ENCODE peak calls at places on chromosome 1, in eight cellular contexts. B is HCT116, R is IMR-90, Y is Peyer's patch, P is suprapubic skin, N is A549, M is tibial nerve, Q is stomach. O is an unnamed sample.

GRCh38 chr1:44170281-44170823 is 28.9 kb upstream of the KLF18 start:
- DNase-seq in B (no peak), R (peak), Y (no peak), P (no peak), N (no peak), M (no peak), Q (no peak), O (no peak)

GRCh38 chr1:88983791-88984552 is 8.5 kb downstream of the KYAT3 start:
- DNase-seq in B (peak), R (peak), Y (no peak), P (no peak), N (peak), M (no peak), Q (no peak), O (peak)

GRCh38 chr1:32784817-32785216 is 32.3 kb downstream of the YARS1 start:
- DNase-seq in B (no peak), R (no peak), Y (no peak), P (no peak), N (no peak), M (no peak), Q (no peak), O (no peak)

GRCh38 chr1:229478852-229479251 is 29.3 kb downstream of the NUP133 start:
- DNase-seq in B (no peak), R (no peak), Y (no peak), P (no peak), N (no peak), M (no peak), Q (no peak), O (no peak)

GRCh38 chr1:94418664-94419655 is 771 bp downstream of the ABCD3 start:
- DNase-seq in B (no peak), R (peak), Y (peak), P (no peak), N (peak), M (peak), Q (peak), O (peak)

GRCh38 chr1:68112835-68113243 is 62.4 kb upstream of the DIRAS3 start:
- DNase-seq in B (peak), R (peak), Y (no peak), P (no peak), N (peak), M (no peak), Q (no peak), O (no peak)

GRCh38 chr1:102550729-102551384 is 554.1 kb upstream of the OLFM3 start:
- DNase-seq in B (peak), R (peak), Y (no peak), P (no peak), N (no peak), M (no peak), Q (no peak), O (peak)

GRCh38 chr1:245353915-245354775 is 199.4 kb downstream of the KIF26B start:
- DNase-seq in B (no peak), R (no peak), Y (no peak), P (no peak), N (no peak), M (no peak), Q (no peak), O (no peak)

GRCh38 chr1:178061632-178062031 is 32.3 kb upstream of the RASAL2 start:
- DNase-seq in B (no peak), R (no peak), Y (no peak), P (no peak), N (no peak), M (no peak), Q (no peak), O (no peak)

GRCh38 chr1:82485591-82486369 is 685.0 kb downstream of the ADGRL2 start:
- DNase-seq in B (no peak), R (no peak), Y (no peak), P (no peak), N (no peak), M (peak), Q (no peak), O (no peak)

GRCh38 chr1:196732526-196732925 is 42.1 kb upstream of the CFHR3 start:
- DNase-seq in B (no peak), R (no peak), Y (no peak), P (no peak), N (no peak), M (no peak), Q (no peak), O (no peak)

GRCh38 chr1:3642921-3643675 is 6.8 kb downstream of the WRAP73 start:
- DNase-seq in B (no peak), R (no peak), Y (no peak), P (peak), N (no peak), M (no peak), Q (no peak), O (no peak)

GRCh38 chr1:150970818-150971582 is 3.6 kb downstream of the CERS2 start:
- DNase-seq in B (no peak), R (peak), Y (peak), P (peak), N (no peak), M (peak), Q (peak), O (no peak)

DNA sequence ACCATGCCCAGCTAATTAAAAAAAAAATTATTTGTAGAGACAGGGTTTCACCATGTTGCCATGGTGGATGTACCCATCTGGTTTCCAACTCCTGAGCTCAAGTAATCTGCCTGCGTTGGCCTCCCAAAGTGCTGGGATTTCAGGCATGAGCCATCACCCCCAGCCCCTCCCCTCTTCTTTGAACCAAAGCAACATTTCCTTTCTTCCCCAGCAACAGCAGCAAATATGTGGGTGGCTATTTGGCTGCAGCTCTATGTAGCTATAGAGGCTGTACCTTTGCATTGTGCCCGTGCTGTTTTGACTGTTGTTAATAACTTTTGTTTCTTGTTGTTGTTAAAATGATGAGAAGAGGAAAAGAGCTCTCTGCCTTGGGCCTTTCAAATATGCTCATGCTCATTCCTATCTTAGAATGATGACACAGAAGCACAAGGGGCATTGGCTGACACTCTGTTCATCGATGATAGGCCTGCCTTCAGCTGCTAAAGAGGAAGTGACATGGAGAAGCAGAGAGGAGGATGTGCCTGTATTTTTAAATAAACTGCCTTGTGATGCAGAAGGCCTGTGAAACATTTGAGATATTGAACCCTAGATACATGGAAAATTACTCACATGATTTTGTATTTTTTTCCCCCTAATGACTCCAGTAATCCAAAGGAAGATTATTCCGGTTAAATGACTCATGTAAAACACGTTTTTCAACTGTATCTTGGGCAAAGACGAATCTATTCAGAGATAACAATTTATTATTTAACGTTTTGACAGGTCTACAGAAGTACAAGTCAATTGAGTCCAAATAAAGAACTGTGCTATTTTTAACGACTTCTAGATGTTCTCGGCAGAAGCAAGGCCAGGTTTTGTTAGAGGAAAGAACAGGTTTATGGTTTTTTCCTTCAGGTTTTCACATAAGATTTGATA is 20.5 kb upstream of the XPR1 start:
- DNase-seq in B (no peak), R (peak), Y (no peak), P (no peak), N (no peak), M (no peak), Q (no peak), O (peak)
- TF ChIP-seq POLR2A in B (no peak), R (no peak), Y (no peak), P (no peak), N (no peak), M (no peak), Q (no peak), O (peak)

DNA sequence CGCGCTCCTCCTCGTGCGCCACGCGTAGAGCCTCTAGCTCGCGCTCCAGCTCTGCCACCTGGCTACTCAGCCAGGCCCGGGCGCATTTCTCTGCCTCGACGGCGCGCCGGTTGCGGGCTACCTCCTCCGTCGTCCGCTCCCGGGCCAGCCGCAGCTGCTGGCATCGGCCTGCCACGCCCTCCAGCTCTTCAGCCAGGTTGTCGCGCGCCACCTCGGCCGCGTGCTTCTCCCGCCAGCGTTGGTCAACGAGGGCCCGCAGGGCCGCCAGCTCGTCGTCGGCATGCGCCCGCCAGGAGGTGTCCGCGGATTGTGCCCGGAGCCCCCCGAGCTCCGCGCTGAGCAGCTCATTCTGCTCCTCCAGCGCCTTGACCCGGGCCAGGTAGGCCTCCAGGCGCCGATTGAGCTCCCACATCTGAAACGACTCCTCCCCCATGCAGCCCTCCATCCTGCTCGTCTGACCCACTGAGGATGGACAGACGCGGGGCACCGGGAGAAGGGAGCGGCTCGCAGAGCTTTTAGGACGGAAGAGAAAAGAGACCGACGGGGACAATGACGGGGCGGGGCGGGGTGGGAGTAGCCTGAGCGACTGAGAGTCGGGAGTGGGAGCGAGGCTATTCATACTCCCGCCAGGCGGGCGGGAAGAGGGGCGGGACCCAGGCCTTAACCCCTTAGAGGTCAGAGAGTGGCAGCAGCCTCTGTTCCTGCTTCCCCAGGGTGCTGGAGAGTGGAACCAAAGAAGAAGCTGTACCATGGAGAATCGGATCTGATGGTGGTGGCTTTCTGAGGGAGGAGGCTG is at the start of gene NES:
- DNase-seq in B (no peak), R (peak), Y (no peak), P (no peak), N (no peak), M (peak), Q (no peak), O (no peak)
- TF ChIP-seq POLR2A in B (peak), R (peak), Y (no peak), P (no peak), N (no peak), M (no peak), Q (no peak), O (no peak)

GRCh38 chr1:111220302-111220890 is 7.1 kb upstream of the CHI3L2 start:
- DNase-seq in B (no peak), R (no peak), Y (no peak), P (no peak), N (no peak), M (no peak), Q (no peak), O (no peak)
- TF ChIP-seq POLR2A in B (no peak), R (no peak), Y (no peak), P (no peak), N (no peak), M (no peak), Q (no peak), O (no peak)

GRCh38 chr1:235127774-235128452 is 724 bp downstream of the TOMM20 start:
- DNase-seq in B (no peak), R (no peak), Y (no peak), P (no peak), N (no peak), M (no peak), Q (no peak), O (peak)

GRCh38 chr1:235129774-235130570 is 1.3 kb upstream of the TOMM20 start:
- DNase-seq in B (no peak), R (no peak), Y (no peak), P (no peak), N (no peak), M (no peak), Q (no peak), O (no peak)

GRCh38 chr1:235127203-235127602 is 1.4 kb downstream of the TOMM20 start:
- DNase-seq in B (no peak), R (no peak), Y (no peak), P (no peak), N (no peak), M (no peak), Q (no peak), O (peak)

GRCh38 chr1:235130766-235131270 is 2.2 kb upstream of the TOMM20 start:
- DNase-seq in B (no peak), R (no peak), Y (no peak), P (no peak), N (no peak), M (no peak), Q (no peak), O (no peak)

GRCh38 chr1:235128453-235129328 is at the start of gene TOMM20:
- DNase-seq in B (peak), R (peak), Y (peak), P (peak), N (peak), M (peak), Q (peak), O (peak)
- TF ChIP-seq POLR2A in B (peak), R (peak), Y (peak), P (peak), N (peak), M (peak), Q (no peak), O (peak)

DNA sequence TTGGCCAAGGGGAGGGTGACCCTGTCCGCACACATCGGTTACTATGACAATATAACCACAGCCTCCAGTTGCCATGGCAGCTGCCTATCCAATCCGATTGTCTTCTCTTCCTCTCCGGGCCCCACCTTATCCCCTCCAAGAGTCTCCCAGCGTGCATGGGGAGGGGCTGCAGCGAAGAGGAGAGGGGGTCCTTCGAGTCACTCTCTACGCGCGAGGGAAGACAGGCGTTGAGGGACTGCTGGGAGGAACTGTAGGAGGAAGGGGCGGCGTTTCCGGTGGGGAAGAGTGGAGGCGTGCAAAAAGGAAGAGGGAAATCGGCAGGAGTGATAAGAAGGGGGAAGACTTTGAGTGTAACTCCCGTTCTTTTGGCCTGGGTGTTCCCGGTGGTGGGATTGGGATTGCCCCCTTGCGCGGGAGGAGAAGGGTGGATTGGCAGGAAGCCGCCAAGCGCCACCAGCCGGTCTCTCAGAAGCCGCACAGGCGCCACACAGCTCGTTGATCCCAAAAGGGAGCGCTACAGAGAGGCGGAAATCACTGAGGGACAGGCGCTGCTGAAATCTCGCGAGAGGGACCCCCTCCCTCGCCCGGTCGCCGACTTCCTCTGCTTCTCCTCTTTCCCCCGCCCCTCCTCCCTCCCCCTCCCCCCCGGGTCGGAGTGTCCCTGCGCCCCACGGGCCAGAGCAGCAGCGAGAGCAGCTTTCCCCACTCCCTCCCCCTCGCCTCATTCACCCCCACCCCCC is 381 bp upstream of the SMG7 start:
- DNase-seq in B (peak), R (peak), Y (peak), P (peak), N (peak), M (peak), Q (peak), O (peak)
- TF ChIP-seq POLR2A in B (no peak), R (no peak), Y (peak), P (no peak), N (peak), M (peak), Q (no peak), O (peak)

GRCh38 chr1:40531381-40532061 is at the start of gene ZNF684:
- DNase-seq in B (peak), R (peak), Y (peak), P (peak), N (peak), M (peak), Q (peak), O (peak)
- TF ChIP-seq POLR2A in B (peak), R (peak), Y (peak), P (no peak), N (peak), M (peak), Q (no peak), O (peak)

GRCh38 chr1:92961896-92962752 is 862 bp upstream of the DIPK1A start:
- DNase-seq in B (peak), R (peak), Y (peak), P (peak), N (peak), M (peak), Q (peak), O (peak)
- TF ChIP-seq POLR2A in B (no peak), R (no peak), Y (no peak), P (no peak), N (no peak), M (peak), Q (no peak), O (no peak)

GRCh38 chr1:27233677-27234053 is 767 bp upstream of the WDTC1 start:
- DNase-seq in B (no peak), R (no peak), Y (no peak), P (no peak), N (no peak), M (no peak), Q (no peak), O (peak)

DNA sequence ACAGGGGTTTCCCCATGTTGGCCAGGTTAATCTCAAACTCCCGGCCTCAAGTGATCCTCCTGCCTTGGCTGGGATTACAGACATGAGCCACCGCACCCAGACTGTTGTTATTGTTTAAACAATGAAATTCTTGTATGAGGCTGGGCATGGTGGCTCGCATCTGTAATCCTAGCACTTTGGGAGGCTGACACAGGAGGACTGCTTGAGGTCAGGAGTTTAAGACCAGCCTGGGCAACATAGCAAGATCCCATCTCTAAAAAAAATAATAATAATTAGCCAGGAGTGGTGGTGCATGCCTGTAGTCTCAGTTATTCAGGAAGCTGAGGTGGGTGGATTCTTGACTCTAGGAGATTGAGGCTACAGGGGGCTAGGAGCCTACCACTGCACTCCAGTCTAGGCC is 6.7 kb upstream of the WDTC1 start:
- DNase-seq in B (no peak), R (no peak), Y (no peak), P (no peak), N (no peak), M (no peak), Q (no peak), O (no peak)
- TF ChIP-seq POLR2A in B (no peak), R (no peak), Y (no peak), P (no peak), N (no peak), M (no peak), Q (no peak), O (no peak)